ENCODE peak calls at places on chromosome 1, in five cellular contexts. X is ovary; N is CD4-positive, alpha-beta memory T cell; G is suprapubic skin; T is heart left ventricle. Q is an unnamed sample.

GRCh38 chr1:43651922-43652321 is 2.0 kb downstream of the KDM4A start:
- DNase-seq in X (no peak), N (no peak), G (no peak), T (no peak), Q (no peak)

GRCh38 chr1:203477748-203478147 is 2.1 kb downstream of the PRELP start:
- DNase-seq in X (no peak), N (no peak), G (no peak), T (no peak), Q (no peak)

GRCh38 chr1:24294757-24295371 is 24.3 kb upstream of the GRHL3 start:
- DNase-seq in X (peak; percentile 44), N (no peak), G (peak; percentile 92), T (no peak), Q (peak; percentile 76)

GRCh38 chr1:230910755-230911117 is 42.4 kb upstream of the C1orf198 start:
- DNase-seq in X (no peak), N (no peak), G (no peak), T (no peak), Q (no peak)

GRCh38 chr1:111197598-111198289 is 2.7 kb downstream of the DENND2D start:
- DNase-seq in X (no peak), N (peak; percentile 73), G (no peak), T (no peak), Q (peak; percentile 52)

GRCh38 chr1:201206152-201206551 is 15.5 kb downstream of the IGFN1 start:
- DNase-seq in X (peak; percentile 11), N (no peak), G (no peak), T (no peak), Q (no peak)

GRCh38 chr1:161119017-161119378 is 1.1 kb downstream of the NIT1 start:
- DNase-seq in X (peak; percentile 69), N (no peak), G (no peak), T (peak; percentile 60), Q (peak; percentile 75)

GRCh38 chr1:166721145-166721544 is 118.1 kb upstream of the POGK start:
- DNase-seq in X (no peak), N (no peak), G (no peak), T (no peak), Q (no peak)

GRCh38 chr1:147807405-147807804 is 47.0 kb upstream of the GJA5 start:
- DNase-seq in X (no peak), N (no peak), G (no peak), T (no peak), Q (no peak)

GRCh38 chr1:75908717-75909152 is 23.5 kb downstream of the ASB17 start:
- DNase-seq in X (no peak), N (no peak), G (no peak), T (no peak), Q (no peak)

GRCh38 chr1:201882665-201883132 is 6.0 kb upstream of the SHISA4 start:
- DNase-seq in X (no peak), N (no peak), G (no peak), T (no peak), Q (no peak)

GRCh38 chr1:61115436-61115835 is 33.1 kb downstream of the NFIA start:
- DNase-seq in X (no peak), N (no peak), G (no peak), T (no peak), Q (no peak)

GRCh38 chr1:93824869-93825268 is 54.1 kb downstream of the DNTTIP2 start:
- DNase-seq in X (no peak), N (no peak), G (no peak), T (no peak), Q (no peak)

GRCh38 chr1:26828352-26829093 is 2.0 kb downstream of the ZDHHC18 start:
- DNase-seq in X (no peak), N (no peak), G (no peak), T (no peak), Q (peak; percentile 74)

GRCh38 chr1:237258871-237259270 is 216.9 kb downstream of the RYR2 start:
- DNase-seq in X (no peak), N (no peak), G (no peak), T (peak; percentile 66), Q (peak; percentile 77)

GRCh38 chr1:237261198-237261597 is 219.2 kb downstream of the RYR2 start:
- DNase-seq in X (no peak), N (no peak), G (no peak), T (no peak), Q (no peak)
- H3K27me3 ChIP-seq in X (no peaks in the 10 kb centered on the region), N (no peaks in the 10 kb centered on the region), G (no peaks in the 10 kb centered on the region), T (no peaks in the 10 kb centered on the region), Q (no peaks in the 10 kb centered on the region)

GRCh38 chr1:49728377-49728776 is 295.4 kb downstream of the AGBL4 start:
- DNase-seq in X (no peak), N (no peak), G (no peak), T (no peak), Q (no peak)
- H3K9me3 ChIP-seq in X (no peaks in the 10 kb centered on the region), N (no peaks in the 10 kb centered on the region), G (peaks cover 10% of the 10 kb centered on the region), T (peaks cover 15% of the 10 kb centered on the region), Q (no peaks in the 10 kb centered on the region)

GRCh38 chr1:56425494-56425860 is 153.9 kb downstream of the PLPP3 start:
- DNase-seq in X (no peak), N (no peak), G (no peak), T (no peak), Q (no peak)
- H3K27ac ChIP-seq in X (no peak overlapping the region), N (no peak overlapping the region), G (no peak overlapping the region), T (peak overlapping the region; percentile 54), Q (no peak overlapping the region)

GRCh38 chr1:209455133-209455532 is 128.4 kb upstream of the CAMK1G start:
- DNase-seq in X (no peak), N (no peak), G (no peak), T (no peak), Q (no peak)

GRCh38 chr1:209456878-209457277 is 126.6 kb upstream of the CAMK1G start:
- DNase-seq in X (no peak), N (no peak), G (no peak), T (no peak), Q (no peak)

GRCh38 chr1:209455666-209456065 is 127.8 kb upstream of the CAMK1G start:
- DNase-seq in X (no peak), N (no peak), G (no peak), T (no peak), Q (no peak)

GRCh38 chr1:209454340-209455014 is 129.0 kb upstream of the CAMK1G start:
- DNase-seq in X (no peak), N (no peak), G (no peak), T (no peak), Q (no peak)

GRCh38 chr1:209457618-209458017 is 125.9 kb upstream of the CAMK1G start:
- DNase-seq in X (no peak), N (no peak), G (no peak), T (no peak), Q (no peak)
- H3K27me3 ChIP-seq in X (no peaks in the 10 kb centered on the region), N (no peaks in the 10 kb centered on the region), G (peaks cover 2% of the 10 kb centered on the region), T (no peaks in the 10 kb centered on the region), Q (no peaks in the 10 kb centered on the region)

GRCh38 chr1:2978691-2979190 is 42.5 kb upstream of the ACTRT2 start:
- DNase-seq in X (no peak), N (no peak), G (peak; percentile 65), T (peak; percentile 5), Q (no peak)
- H3K9me3 ChIP-seq in X (no peaks in the 10 kb centered on the region), N (no peaks in the 10 kb centered on the region), G (no peaks in the 10 kb centered on the region), T (no peaks in the 10 kb centered on the region), Q (no peaks in the 10 kb centered on the region)

Q was measured in right cardiac atrium.